ENCODE peak calls at places on chromosome 12, in four cellular contexts. W is CD8-positive, alpha-beta T cell; I is T-helper 2 cell; Z is progenitor cell of endocrine pancreas. D is an unnamed sample.

GRCh38 chr12:10366875-10367274 is 23.0 kb downstream of the KLRK1 start:
- DNase-seq in W (no peak), I (no peak), Z (no peak), D (peak)

GRCh38 chr12:13094349-13094748 is 9.1 kb downstream of the GSG1 start:
- DNase-seq in W (no peak), I (no peak), Z (no peak), D (no peak)

GRCh38 chr12:50251619-50252300 is 31.6 kb downstream of the LIMA1 start:
- DNase-seq in W (no peak), I (no peak), Z (no peak), D (no peak)

GRCh38 chr12:115960868-115961802 is 316.4 kb downstream of the MED13L start:
- DNase-seq in W (no peak), I (no peak), Z (no peak), D (no peak)

GRCh38 chr12:3200032-3200617 is 122.9 kb downstream of the TSPAN9 start:
- DNase-seq in W (no peak), I (no peak), Z (peak), D (no peak)

GRCh38 chr12:2288875-2289274 is 236.1 kb downstream of the CACNA1C start:
- DNase-seq in W (no peak), I (no peak), Z (no peak), D (no peak)

GRCh38 chr12:9711664-9712063 is 21.2 kb downstream of the CLECL1 start:
- DNase-seq in W (no peak), I (no peak), Z (no peak), D (no peak)

GRCh38 chr12:121189061-121189886 is 20.7 kb upstream of the P2RX4 start:
- DNase-seq in W (no peak), I (no peak), Z (no peak), D (no peak)

GRCh38 chr12:53380797-53381738 is 1.1 kb downstream of the SP1 start:
- DNase-seq in W (no peak), I (no peak), Z (peak), D (no peak)

GRCh38 chr12:132561784-132562156 is 48.6 kb downstream of the LRCOL1 start:
- DNase-seq in W (no peak), I (no peak), Z (no peak), D (no peak)

GRCh38 chr12:95959107-95959506 is 16.0 kb downstream of the AMDHD1 start:
- DNase-seq in W (no peak), I (no peak), Z (no peak), D (no peak)

GRCh38 chr12:21773263-21773741 is 1.2 kb downstream of the KCNJ8 start:
- DNase-seq in W (no peak), I (no peak), Z (peak), D (no peak)

GRCh38 chr12:56387152-56387551 is 24.5 kb upstream of the APOF start:
- DNase-seq in W (no peak), I (no peak), Z (no peak), D (no peak)

D was measured in T-cell.